ENCODE peak calls at places on chromosomes 4 and X, in four cellular contexts. Y is DMS 273 treated with DMSO at 0.1 percent for 48 hours; X is testis; N is CD4-positive, alpha-beta T cell. A is an unnamed sample.

GRCh38 chrX:15301924-15302323 is 13.5 kb downstream of the ASB11 start:
- DNase-seq in Y (no peak), X (peak; percentile 16), N (no peak), A (no peak)

GRCh38 chr4:101198741-101199339 is 148.5 kb downstream of the PPP3CA start:
- DNase-seq in Y (peak; percentile 7), X (no peak), N (no peak), A (no peak)

GRCh38 chrX:103823591-103823990 is 8.5 kb downstream of the RAB9B start:
- DNase-seq in Y (no peak), X (no peak), N (no peak), A (no peak)

GRCh38 chr4:150366487-150366999 is 215.4 kb upstream of the MAB21L2 start:
- DNase-seq in Y (peak; percentile 53), X (no peak), N (no peak), A (no peak)

GRCh38 chr4:165476214-165477098 is 97.6 kb downstream of the CPE start:
- DNase-seq in Y (no peak), X (no peak), N (no peak), A (no peak)

GRCh38 chr4:7427326-7428260 is 7.1 kb downstream of the PSAPL1 start:
- DNase-seq in Y (no peak), X (peak; percentile 8), N (no peak), A (no peak)

GRCh38 chr4:79258614-79259176 is 67.2 kb downstream of the NAA11 start:
- DNase-seq in Y (no peak), X (no peak), N (no peak), A (no peak)

GRCh38 chrX:132749406-132749805 is 209.0 kb downstream of the HS6ST2 start:
- DNase-seq in Y (peak; percentile 45), X (no peak), N (no peak), A (no peak)

GRCh38 chr4:142095886-142096605 is 459.7 kb downstream of the IL15 start:
- DNase-seq in Y (no peak), X (no peak), N (no peak), A (no peak)

GRCh38 chr4:5940470-5941203 is 47.8 kb upstream of the CRMP1 start:
- DNase-seq in Y (no peak), X (no peak), N (no peak), A (no peak)

A was measured in T-cell.